ENCODE peak calls at places on chromosomes 2 and 18, in eight cellular contexts. L is heart left ventricle, H is GM12878, M is right lobe of liver, J is ovary, Z is HCT116, V is gastrocnemius medialis, E is tibial nerve. N is an unnamed sample. For H3K27me3, the result is how much of the 10 kb centered on the place peaks cover.

GRCh38 chr18:8977701-8978100 is 124.8 kb upstream of the NDUFV2 start:
- DNase-seq in L (no peak), H (no peak), Z (no peak), J (no peak), V (no peak), E (no peak), M (no peak), N (no peak)

GRCh38 chr2:226514895-226515294 is 284.7 kb downstream of the IRS1 start:
- DNase-seq in J (no peak), M (no peak), V (no peak), L (no peak), H (no peak), Z (peak), E (no peak), N (no peak)

GRCh38 chr2:172098650-172099471 is 3.8 kb downstream of the DLX2 start:
- DNase-seq in E (no peak), L (peak), J (peak), V (no peak), Z (no peak), M (peak), H (no peak), N (peak)

GRCh38 chr18:44729631-44730101 is 49.0 kb downstream of the SETBP1 start:
- DNase-seq in J (no peak), E (no peak), L (no peak), V (no peak), H (no peak), M (no peak), Z (no peak), N (no peak)

GRCh38 chr2:27954771-27955384 is 64.3 kb downstream of the BABAM2 start:
- DNase-seq in J (peak), M (no peak), V (peak), E (peak), H (peak), L (peak), Z (no peak), N (peak)

GRCh38 chr2:38692636-38693318 is 26.9 kb downstream of the GALM start:
- DNase-seq in J (no peak), V (no peak), M (peak), H (no peak), L (no peak), E (no peak), Z (peak), N (no peak)

GRCh38 chr2:241092677-241093076 is 9.4 kb downstream of the MTERF4 start:
- DNase-seq in Z (no peak), E (no peak), L (no peak), M (no peak), J (no peak), H (no peak), V (peak), N (no peak)

GRCh38 chr2:61834893-61835292 is 19.0 kb downstream of the FAM161A start:
- DNase-seq in L (no peak), J (no peak), H (no peak), Z (no peak), M (no peak), V (no peak), E (no peak), N (no peak)

GRCh38 chr2:239676716-239677454 is 276.1 kb upstream of the HDAC4 start:
- DNase-seq in E (no peak), L (no peak), J (no peak), V (no peak), Z (no peak), H (no peak), M (no peak), N (no peak)

GRCh38 chr18:532023-532422 is 31.5 kb upstream of the COLEC12 start:
- DNase-seq in E (no peak), L (no peak), M (no peak), H (no peak), V (no peak), J (no peak), Z (no peak), N (no peak)

GRCh38 chr2:241154915-241155314 is 4.6 kb downstream of the PPP1R7 start:
- DNase-seq in J (no peak), H (no peak), M (no peak), V (no peak), E (no peak), Z (no peak), L (no peak), N (no peak)

GRCh38 chr18:76255070-76255683 is 239.9 kb downstream of the ZNF516 start:
- DNase-seq in J (no peak), Z (peak), M (no peak), L (no peak), E (no peak), V (no peak), H (no peak), N (no peak)

DNA sequence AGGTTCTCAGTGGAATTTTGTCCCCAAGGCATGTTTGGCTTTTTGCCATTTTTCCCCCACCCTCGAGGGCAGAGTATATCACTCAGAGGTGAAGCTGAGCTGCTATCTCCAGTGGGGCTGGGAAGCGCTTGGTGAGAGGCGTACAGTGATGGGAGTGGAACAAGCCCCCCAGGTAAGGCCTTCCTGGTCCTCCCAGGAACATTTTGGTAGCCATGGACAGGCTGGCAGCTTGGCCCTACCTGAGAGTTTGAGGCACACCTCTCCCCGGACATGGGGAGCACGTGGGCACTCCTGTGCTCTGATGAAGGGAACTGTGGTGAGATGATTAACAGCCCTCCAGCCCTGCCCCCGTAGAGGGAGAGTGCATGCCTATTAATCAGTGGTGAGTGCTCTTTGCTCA is 99.3 kb downstream of the C1QL2 start:
- DNase-seq in M (no peak), V (no peak), E (no peak), H (no peak), J (no peak), Z (no peak), L (no peak), N (no peak)
- H3K27me3 ChIP-seq in M (under half), V (under half), E (under half), H (under half), J (under half), Z (under half), L (under half), N (under half)

GRCh38 chr2:201644001-201644400 is 698 bp upstream of the TMEM237 start:
- DNase-seq in E (peak), Z (no peak), V (peak), H (no peak), L (no peak), J (peak), M (no peak), N (peak)

GRCh38 chr2:201643216-201643651 is at the start of gene TMEM237:
- DNase-seq in J (peak), H (no peak), E (no peak), L (peak), V (peak), Z (peak), M (no peak), N (no peak)

GRCh38 chr2:201639205-201639604 is 4.1 kb downstream of the TMEM237 start:
- DNase-seq in E (no peak), J (no peak), H (no peak), Z (no peak), L (no peak), M (no peak), V (no peak), N (no peak)

GRCh38 chr2:201642086-201642578 is 1.2 kb downstream of the TMEM237 start:
- DNase-seq in H (peak), M (no peak), Z (no peak), L (no peak), V (no peak), E (no peak), J (no peak), N (no peak)

GRCh38 chr2:201642579-201643215 is 606 bp downstream of the TMEM237 start:
- DNase-seq in E (peak), M (peak), H (peak), Z (peak), L (peak), J (peak), V (peak), N (peak)
- TF ChIP-seq POLR2A in E (peak), M (peak), H (peak), Z (peak), L (no peak), J (peak), V (peak), N (peak)

DNA sequence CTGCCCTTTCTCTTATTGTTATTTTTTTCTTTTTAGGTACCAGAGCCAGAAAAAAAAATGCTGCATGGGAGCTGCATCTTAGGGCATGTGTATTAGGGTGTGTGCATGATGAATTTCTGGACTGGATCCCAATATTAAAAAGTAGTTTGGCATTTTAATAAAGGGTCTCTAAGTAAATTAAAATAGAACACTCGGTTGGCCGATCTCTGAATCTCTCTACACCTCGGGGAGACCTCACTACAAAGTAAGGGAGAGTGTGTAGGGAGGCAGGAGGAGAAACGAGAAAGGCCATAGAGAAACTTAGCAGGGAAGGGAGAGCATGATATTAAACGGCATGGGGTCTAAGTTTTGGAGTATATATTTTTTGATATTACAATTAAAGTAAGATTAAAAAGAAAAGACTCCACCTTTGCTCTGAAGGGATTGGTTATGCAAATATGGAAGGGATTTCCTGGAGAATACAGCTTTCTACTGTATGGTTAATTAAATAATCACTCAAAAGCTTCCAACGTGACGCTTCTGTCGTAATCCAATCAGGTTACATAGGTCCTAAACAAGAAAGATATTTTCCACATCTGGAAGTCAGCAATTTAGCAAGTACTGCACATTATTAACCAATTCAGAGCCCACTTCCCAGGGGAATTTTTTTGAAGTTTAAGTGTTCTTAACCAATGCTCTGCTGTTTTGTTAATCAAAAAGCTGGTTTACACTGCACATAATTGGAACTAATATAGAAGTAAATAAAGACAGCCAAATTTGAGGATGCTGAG is 984 bp upstream of the ZEB2 start:
- DNase-seq in V (no peak), M (no peak), E (no peak), J (no peak), Z (no peak), L (no peak), H (no peak), N (no peak)
- H3K27me3 ChIP-seq in V (under half), M (under half), E (under half), J (under half), Z (under half), L (under half), H (under half), N (under half)

DNA sequence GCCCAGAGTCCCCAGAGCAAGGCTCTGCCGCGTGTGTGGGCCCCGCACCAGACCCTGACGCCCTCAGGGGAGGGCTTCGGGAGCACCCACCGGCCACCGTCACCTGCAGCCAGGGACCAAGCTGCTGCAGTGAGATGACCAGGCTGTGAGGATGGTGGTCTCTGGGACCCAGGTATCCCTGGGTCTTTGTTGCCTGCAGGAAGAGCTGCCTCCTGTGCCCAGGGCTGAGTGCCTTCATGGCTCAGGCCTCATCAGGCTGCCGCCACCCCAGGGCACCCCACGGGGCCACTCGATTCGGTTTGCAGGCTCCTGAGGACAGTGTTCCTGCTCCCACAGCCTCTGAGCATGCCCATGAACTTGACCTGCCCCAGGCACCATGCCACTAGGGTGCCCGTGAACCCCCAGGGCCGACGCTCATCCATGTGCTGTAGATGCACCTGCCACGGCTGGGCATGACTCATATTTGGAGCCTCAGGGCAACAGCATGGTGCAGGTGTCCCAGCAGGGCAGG is 109.8 kb downstream of the FAM210A start:
- DNase-seq in V (no peak), L (no peak), H (no peak), E (no peak), J (no peak), Z (no peak), M (no peak), N (no peak)
- TF ChIP-seq POLR2A in V (no peak), L (no peak), H (peak), E (no peak), J (no peak), Z (no peak), M (no peak), N (no peak)

GRCh38 chr2:18123211-18123570 is 244.7 kb downstream of the KCNS3 start:
- DNase-seq in L (no peak), M (no peak), H (no peak), V (no peak), J (no peak), Z (no peak), E (no peak), N (no peak)
- H3K27me3 ChIP-seq in L (under half), M (under half), H (under half), V (under half), J (under half), Z (under half), E (under half), N (under half)

DNA sequence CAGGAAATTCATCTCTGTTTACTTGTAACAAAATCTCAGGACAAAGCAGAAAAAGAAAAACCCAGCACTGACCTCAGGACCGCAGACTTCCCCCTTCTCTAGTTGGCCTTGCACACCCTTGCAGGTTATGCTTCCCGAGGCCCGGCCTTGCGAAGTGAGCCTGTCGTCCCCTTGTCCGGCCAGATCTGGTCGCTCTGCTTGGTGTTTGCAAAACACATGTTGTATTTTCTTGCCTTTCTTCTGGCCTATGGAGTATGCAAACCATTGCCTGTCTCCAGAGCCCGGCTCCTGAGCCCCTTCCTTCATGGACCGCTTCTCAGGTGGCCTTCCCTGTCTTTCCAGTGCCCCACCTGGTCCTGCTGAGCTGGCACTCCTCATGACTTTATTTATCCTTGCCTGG is 4.8 kb downstream of the IMPA2 start:
- DNase-seq in H (no peak), E (no peak), L (no peak), M (no peak), J (no peak), V (no peak), Z (no peak), N (peak)
- TF ChIP-seq POLR2A in H (no peak), E (no peak), L (no peak), M (no peak), J (no peak), V (no peak), Z (no peak), N (no peak)

GRCh38 chr2:118607663-118608062 is 239.8 kb downstream of the EN1 start:
- DNase-seq in J (no peak), E (no peak), H (no peak), Z (no peak), V (no peak), L (no peak), M (no peak), N (no peak)

GRCh38 chr2:118604346-118604745 is 243.1 kb downstream of the EN1 start:
- DNase-seq in H (no peak), J (no peak), E (no peak), L (no peak), M (no peak), V (no peak), Z (no peak), N (no peak)

GRCh38 chr2:118599141-118599540 is 248.3 kb downstream of the EN1 start:
- DNase-seq in H (no peak), V (no peak), E (no peak), J (no peak), L (no peak), M (no peak), Z (no peak), N (no peak)

GRCh38 chr2:118609138-118609537 is 238.3 kb downstream of the EN1 start:
- DNase-seq in J (no peak), Z (no peak), V (no peak), E (no peak), L (no peak), M (no peak), H (no peak), N (no peak)

DNA sequence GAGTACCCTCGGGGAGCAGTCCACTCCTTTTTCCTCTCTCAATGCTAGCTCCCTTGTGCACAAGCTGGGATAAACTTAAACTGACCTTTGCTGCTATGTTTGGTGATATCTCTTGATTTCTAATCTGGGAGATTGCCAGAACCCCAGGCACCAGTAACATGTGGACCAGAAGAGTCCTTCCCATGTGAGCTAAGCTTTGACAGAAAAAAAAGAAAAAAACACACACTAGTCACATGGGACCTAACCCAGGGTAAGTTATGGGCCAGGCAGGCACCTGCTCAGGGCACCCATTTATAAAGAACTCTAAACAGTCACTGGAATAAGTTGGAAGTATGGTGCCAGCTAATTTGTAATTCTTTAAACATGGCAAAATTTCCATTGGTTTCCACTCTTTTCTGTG is 242.6 kb downstream of the EN1 start:
- DNase-seq in H (no peak), Z (no peak), L (no peak), V (no peak), J (no peak), M (no peak), E (no peak), N (no peak)
- H3K27me3 ChIP-seq in H (under half), Z (under half), L (under half), V (under half), J (under half), M (under half), E (under half), N (under half)

GRCh38 chr2:40666438-40666837 is 214.5 kb upstream of the SLC8A1 start:
- DNase-seq in L (no peak), J (no peak), H (no peak), Z (no peak), E (no peak), M (no peak), V (no peak), N (peak)

GRCh38 chr2:40665493-40666232 is 213.8 kb upstream of the SLC8A1 start:
- DNase-seq in V (peak), L (no peak), H (no peak), Z (no peak), E (no peak), M (no peak), J (no peak), N (no peak)

DNA sequence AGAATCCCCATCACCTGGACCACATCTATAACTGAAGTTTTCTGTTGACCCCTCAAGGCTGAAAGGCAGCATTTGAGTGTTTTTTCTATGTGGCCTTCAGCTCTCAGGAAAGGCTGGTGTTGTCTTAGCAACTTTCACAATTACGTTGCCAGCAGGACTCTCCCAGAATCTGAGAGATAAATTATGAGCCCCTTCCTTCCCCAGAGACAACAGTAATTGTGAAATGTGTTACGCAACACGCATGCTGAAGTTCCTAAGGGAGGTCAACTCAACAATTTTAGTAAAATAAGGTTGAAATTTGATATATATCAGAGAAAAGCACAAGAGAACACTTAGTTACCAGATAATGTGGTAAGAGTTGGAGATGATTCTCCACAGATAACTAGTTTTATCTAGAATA is 216.5 kb upstream of the SLC8A1 start:
- DNase-seq in H (no peak), J (peak), V (peak), L (no peak), M (no peak), E (peak), Z (no peak), N (peak)
- TF ChIP-seq POLR2A in H (no peak), J (no peak), V (no peak), L (no peak), M (no peak), E (no peak), Z (no peak), N (no peak)

N was measured in sigmoid colon.